ENCODE peak calls at places on chromosome 2, in eight cellular contexts. F, M, D, R, T, L, N and X are unnamed samples.

GRCh38 chr2:119387381-119388129 is 20.8 kb downstream of the DBI start:
- DNase-seq in F (peak), M (peak), D (peak), R (peak), T (peak), L (peak), N (peak), X (peak)

GRCh38 chr2:210224660-210225460 is at the start of gene ACADL:
- DNase-seq in F (no peak), M (no peak), D (peak), R (peak), T (peak), L (peak), N (peak), X (no peak)

GRCh38 chr2:130332271-130333073 is 10.2 kb upstream of the IMP4 start:
- DNase-seq in F (no peak), M (peak), D (peak), R (no peak), T (peak), L (peak), N (peak), X (no peak)

GRCh38 chr2:220296174-220296573 is 668.7 kb downstream of the SLC4A3 start:
- DNase-seq in F (no peak), M (no peak), D (no peak), R (no peak), T (no peak), L (no peak), N (no peak), X (no peak)

GRCh38 chr2:238149841-238150572 is 8.8 kb upstream of the ERFE start:
- DNase-seq in F (no peak), M (no peak), D (no peak), R (no peak), T (no peak), L (no peak), N (no peak), X (no peak)

GRCh38 chr2:158817596-158817995 is 22.5 kb downstream of the DAPL1 start:
- DNase-seq in F (peak), M (no peak), D (no peak), R (no peak), T (no peak), L (no peak), N (no peak), X (no peak)

GRCh38 chr2:120346667-120347358 is 877 bp downstream of the INHBB start:
- DNase-seq in F (peak), M (no peak), D (no peak), R (no peak), T (no peak), L (no peak), N (no peak), X (peak)

GRCh38 chr2:177352441-177353070 is 40.0 kb upstream of the AGPS start:
- DNase-seq in F (no peak), M (no peak), D (no peak), R (no peak), T (no peak), L (no peak), N (no peak), X (no peak)

GRCh38 chr2:177604291-177605065 is 211.9 kb downstream of the AGPS start:
- DNase-seq in F (peak), M (no peak), D (no peak), R (no peak), T (no peak), L (no peak), N (no peak), X (peak)

GRCh38 chr2:149648282-149649030 is 60.9 kb upstream of the MMADHC start:
- DNase-seq in F (peak), M (no peak), D (peak), R (no peak), T (no peak), L (no peak), N (peak), X (peak)

GRCh38 chr2:159187095-159187494 is 99.4 kb downstream of the WDSUB1 start:
- DNase-seq in F (no peak), M (no peak), D (no peak), R (no peak), T (no peak), L (no peak), N (no peak), X (no peak)

GRCh38 chr2:206996556-206997065 is 57.3 kb downstream of the CPO start:
- DNase-seq in F (no peak), M (no peak), D (no peak), R (no peak), T (no peak), L (no peak), N (no peak), X (no peak)

GRCh38 chr2:172928754-172929153 is 146.9 kb upstream of the MAP3K20 start:
- DNase-seq in F (no peak), M (no peak), D (no peak), R (no peak), T (no peak), L (no peak), N (no peak), X (peak)

GRCh38 chr2:114068438-114068837 is 178.5 kb downstream of the ACTR3 start:
- DNase-seq in F (no peak), M (no peak), D (no peak), R (no peak), T (no peak), L (no peak), N (no peak), X (no peak)

GRCh38 chr2:64260093-64260808 is 116.0 kb upstream of the PELI1 start:
- DNase-seq in F (no peak), M (no peak), D (no peak), R (no peak), T (no peak), L (no peak), N (no peak), X (no peak)

GRCh38 chr2:235017441-235017840 is 65.6 kb downstream of the SH3BP4 start:
- DNase-seq in F (no peak), M (no peak), D (no peak), R (no peak), T (no peak), L (no peak), N (no peak), X (no peak)

GRCh38 chr2:96815326-96816126 is 542 bp upstream of the CNNM3 start:
- DNase-seq in F (peak), M (no peak), D (no peak), R (no peak), T (no peak), L (no peak), N (no peak), X (no peak)

GRCh38 chr2:222523783-222524544 is 99.6 kb downstream of the SGPP2 start:
- DNase-seq in F (no peak), M (no peak), D (no peak), R (no peak), T (no peak), L (no peak), N (no peak), X (no peak)

GRCh38 chr2:97267411-97268074 is 154.6 kb downstream of the ANKRD36 start:
- DNase-seq in F (no peak), M (no peak), D (peak), R (peak), T (no peak), L (peak), N (peak), X (no peak)

GRCh38 chr2:29314816-29315571 is 199.8 kb downstream of the CLIP4 start:
- DNase-seq in F (no peak), M (no peak), D (no peak), R (no peak), T (no peak), L (no peak), N (peak), X (no peak)

GRCh38 chr2:65366595-65367125 is 65.7 kb downstream of the SPRED2 start:
- DNase-seq in F (peak), M (peak), D (no peak), R (no peak), T (no peak), L (no peak), N (no peak), X (peak)

GRCh38 chr2:70645733-70646420 is 92.3 kb upstream of the TGFA start:
- DNase-seq in F (no peak), M (peak), D (no peak), R (no peak), T (no peak), L (no peak), N (no peak), X (no peak)
- TF ChIP-seq CTCF in F (no peak), M (peak), D (peak), R (no peak), T (peak), L (no peak), N (no peak), X (no peak)

DNA sequence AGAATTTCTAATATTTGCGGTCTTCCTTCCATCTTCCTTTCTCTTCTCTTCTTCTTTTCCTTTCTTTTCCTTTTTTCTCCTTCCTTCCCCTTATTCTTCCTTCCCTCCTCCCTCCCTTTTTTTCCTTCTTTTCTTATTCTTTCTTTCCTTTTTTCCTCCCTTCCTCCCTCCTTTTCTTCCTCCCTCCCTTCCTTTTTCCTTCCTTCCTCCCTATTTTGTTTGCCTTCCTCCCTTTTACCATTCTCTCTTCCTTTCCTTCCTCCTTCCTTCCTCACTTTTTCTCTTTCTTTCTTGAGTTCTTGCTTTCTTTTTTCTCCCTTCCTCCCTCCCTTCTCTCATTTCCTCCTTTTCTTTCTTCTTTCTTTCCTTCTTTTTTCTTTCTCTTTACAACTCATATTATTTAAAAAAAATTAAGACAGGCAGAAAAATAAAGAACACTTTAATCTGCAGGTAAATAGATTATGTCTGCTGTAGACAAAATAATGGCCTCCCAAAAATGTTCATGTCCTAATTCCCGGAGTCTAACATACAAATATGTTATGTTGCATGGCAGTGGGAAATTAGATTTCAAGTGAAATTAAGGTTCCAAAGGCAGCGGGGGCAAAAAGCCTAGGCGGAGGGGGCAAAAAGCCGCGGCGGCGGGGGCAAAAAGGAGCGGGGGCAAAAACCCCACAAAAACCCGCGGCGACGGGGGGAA is 152.4 kb downstream of the ANKRD30BL start:
- DNase-seq in F (no peak), M (no peak), D (no peak), R (no peak), T (no peak), L (no peak), N (no peak), X (no peak)
- H3K4me3 ChIP-seq in F (peak), M (no peak), D (peak), R (peak), T (peak), L (no peak), N (peak), X (no peak)

GRCh38 chr2:3728104-3729054 is 25.0 kb downstream of the DCDC2C start:
- DNase-seq in F (peak), M (no peak), D (no peak), R (no peak), T (no peak), L (peak), N (no peak), X (peak)
- TF ChIP-seq CTCF in F (peak), M (peak), D (peak), R (peak), T (peak), L (no peak), N (peak), X (peak)

GRCh38 chr2:181682795-181683517 is 2.6 kb upstream of the NEUROD1 start:
- DNase-seq in F (no peak), M (no peak), D (no peak), R (no peak), T (no peak), L (no peak), N (no peak), X (no peak)
- H3K4me3 ChIP-seq in F (no peak), M (no peak), D (no peak), R (no peak), T (peak), L (no peak), N (peak), X (peak)

DNA sequence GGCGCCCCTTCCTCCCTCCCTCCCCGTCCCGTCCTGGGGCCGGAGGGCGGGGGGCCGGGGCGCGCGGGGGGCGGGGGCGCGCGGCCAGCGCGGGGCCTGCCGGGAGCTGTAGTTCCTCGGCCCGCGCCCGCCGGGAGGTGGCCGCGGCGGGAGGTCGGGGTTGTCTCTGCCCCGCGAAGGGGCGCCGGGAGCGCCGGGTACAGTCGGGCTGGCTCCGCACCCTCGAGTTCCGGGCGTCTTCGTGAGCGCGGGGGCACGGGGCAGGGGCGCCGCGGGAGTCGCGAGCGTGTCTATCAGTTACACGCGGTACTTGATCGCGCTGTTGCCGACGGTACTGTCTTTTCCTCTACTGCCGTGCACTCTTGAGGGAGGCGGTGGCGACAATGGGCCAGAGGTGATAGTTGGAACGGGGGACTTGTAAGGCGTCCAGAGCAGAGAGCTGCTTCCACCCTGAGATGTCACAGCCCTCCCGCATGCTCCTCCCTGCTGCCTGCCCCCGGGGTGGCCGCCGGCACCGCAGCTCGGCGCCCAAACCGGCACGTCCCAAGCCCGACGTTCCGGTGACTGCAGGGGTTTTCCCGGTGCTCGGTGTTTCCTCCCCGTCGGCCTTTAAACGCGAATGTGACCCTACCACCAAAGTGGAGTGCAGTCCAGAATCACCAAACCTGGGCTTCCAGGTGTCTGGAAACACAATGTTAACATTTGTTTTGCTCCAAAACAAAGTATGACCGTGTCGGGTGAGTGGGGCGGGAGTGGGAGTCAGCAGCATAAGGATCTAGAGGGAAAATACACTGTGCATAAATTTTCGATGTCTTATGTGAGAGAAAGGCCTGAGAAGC is at the start of gene PRKD3:
- DNase-seq in F (no peak), M (no peak), D (no peak), R (peak), T (peak), L (peak), N (peak), X (no peak)
- TF ChIP-seq CTCF in F (no peak), M (no peak), D (no peak), R (no peak), T (no peak), L (no peak), N (no peak), X (no peak)

DNA sequence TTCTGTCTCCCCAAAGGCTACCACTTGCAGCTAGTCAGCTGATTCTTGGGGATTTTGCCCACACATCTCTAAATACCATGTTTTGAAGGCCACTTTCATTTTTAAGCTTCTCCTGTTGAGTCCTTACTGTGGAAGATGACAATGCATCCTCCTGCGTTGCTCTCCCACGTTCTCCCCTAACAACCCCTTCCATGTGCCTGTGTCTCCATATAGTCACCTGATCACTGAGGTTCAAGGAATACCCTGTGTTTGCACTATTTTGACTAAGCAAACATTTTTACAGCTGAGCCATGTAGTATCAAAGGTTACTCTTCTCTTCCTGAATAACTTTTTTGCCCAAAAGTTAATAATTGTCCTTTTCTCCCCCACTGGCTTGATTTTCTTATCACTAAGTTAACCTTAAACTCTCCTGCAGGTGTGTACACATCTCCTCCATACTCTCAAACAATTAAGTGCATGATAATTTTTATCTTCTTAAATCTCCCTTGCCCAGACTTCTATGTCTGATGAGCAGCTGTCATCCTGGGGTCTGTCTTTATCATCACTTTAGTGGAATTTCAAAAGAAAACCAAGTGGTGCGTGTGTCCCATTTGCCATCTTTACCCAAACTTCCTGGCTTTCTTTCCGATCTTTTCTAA is 85.3 kb upstream of the SPATS2L start:
- DNase-seq in F (no peak), M (no peak), D (no peak), R (peak), T (no peak), L (no peak), N (no peak), X (no peak)
- H3K4me3 ChIP-seq in F (no peak), M (no peak), D (no peak), R (no peak), T (no peak), L (no peak), N (no peak), X (no peak)

GRCh38 chr2:58266211-58266610 is 25.1 kb upstream of the FANCL start:
- DNase-seq in F (no peak), M (no peak), D (no peak), R (no peak), T (no peak), L (no peak), N (no peak), X (no peak)

DNA sequence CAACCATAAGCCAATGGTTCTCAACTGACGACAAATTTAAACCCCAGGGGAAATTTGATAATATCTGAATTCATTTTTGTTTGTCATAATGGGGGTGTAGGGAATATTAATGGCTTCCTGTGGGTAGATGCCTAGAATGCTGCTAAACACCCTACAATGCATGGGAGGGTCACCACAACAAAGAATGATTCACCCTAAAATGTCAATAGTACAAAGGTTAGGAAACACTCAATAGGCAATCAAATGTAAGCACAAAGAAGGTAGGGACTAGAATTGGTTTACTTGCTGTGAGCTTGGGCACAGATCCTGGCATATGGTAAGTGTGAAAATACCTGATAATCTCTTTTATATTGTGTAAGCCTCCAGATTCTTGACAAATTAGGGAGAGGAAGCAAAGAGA is 20.1 kb upstream of the FANCL start:
- DNase-seq in F (no peak), M (no peak), D (no peak), R (no peak), T (no peak), L (no peak), N (no peak), X (no peak)
- TF ChIP-seq CTCF in F (no peak), M (no peak), D (no peak), R (no peak), T (no peak), L (no peak), N (no peak), X (no peak)

DNA sequence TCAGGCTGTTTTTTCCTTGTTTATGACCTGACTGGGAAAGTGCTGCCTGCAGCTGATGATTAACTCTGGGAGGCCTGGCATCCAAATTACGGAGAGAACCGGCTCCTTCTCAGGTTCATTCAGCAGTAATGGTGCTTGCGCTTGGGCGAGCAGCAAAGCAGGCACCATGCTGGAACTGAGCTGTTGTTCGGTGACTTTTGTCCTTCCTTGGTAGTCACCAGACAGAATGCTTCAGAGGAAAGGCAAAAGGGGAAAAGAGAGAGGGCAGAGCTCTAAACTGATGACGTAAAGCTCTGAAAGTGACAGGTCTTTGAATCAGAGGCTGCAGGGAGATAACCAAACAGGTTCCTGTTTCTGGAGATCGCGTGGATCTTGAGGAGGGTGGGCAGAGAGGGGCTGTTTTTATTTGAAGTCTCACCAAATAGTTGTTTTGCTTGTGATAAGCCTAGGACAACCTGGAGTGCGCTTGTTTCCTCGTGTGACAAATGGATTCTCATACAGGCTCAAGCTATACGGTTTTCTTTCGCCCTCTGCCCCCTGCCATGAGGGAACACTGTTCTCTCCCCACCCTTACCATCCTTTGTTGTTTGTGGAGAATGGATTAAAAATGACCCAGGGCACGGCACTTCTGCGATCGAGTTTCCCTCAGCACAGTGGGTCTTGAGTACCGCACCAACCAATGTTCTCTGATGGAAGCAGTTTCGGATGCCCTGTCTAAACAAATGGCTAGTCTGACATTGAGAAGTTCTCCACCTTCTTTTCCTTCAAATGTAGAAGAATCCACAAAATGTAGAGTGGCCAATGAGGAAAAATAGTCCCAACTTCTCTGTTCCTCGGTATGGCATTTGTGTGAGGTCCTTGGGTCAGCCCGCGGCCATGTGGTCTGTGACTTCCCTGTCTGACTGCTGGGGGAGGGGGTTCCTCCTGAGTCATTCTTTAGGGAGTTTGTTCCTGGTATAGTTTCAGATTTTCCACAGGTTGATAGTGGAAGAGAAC is 1.3 kb downstream of the RASGRP3 start:
- DNase-seq in F (no peak), M (no peak), D (peak), R (peak), T (peak), L (no peak), N (peak), X (no peak)
- H3K4me3 ChIP-seq in F (no peak), M (peak), D (no peak), R (peak), T (peak), L (no peak), N (peak), X (no peak)